ENCODE peak calls at places on chromosomes 12 and 14, in eight cellular contexts. Q, G, D, L, E, T, J and R are unnamed samples.
A peak's percentile ranks its signal among the peaks of the same experiment; 100 is the strongest.

GRCh38 chr14:58784946-58785345 is 147.2 kb downstream of the DACT1 start:
- DNase-seq in L (no peak), D (no peak), J (no peak), G (no peak), E (no peak), T (no peak), Q (no peak), R (no peak)

GRCh38 chr14:98219638-98220037 is 1052.4 kb downstream of the BCL11B start:
- DNase-seq in L (no peak), T (no peak), E (no peak), Q (no peak), D (no peak), J (no peak), G (no peak), R (no peak)

GRCh38 chr12:53956914-53957536 is 2.3 kb downstream of the HOXC12 start:
- DNase-seq in T (no peak), J (no peak), L (no peak), Q (peak; percentile 7), D (no peak), G (no peak), E (no peak), R (no peak)

GRCh38 chr14:52327374-52328226 is 13.5 kb downstream of the PTGER2 start:
- DNase-seq in J (no peak), Q (no peak), L (no peak), T (no peak), D (no peak), G (no peak), E (no peak), R (no peak)

GRCh38 chr12:78683626-78684025 is 180.9 kb upstream of the SYT1 start:
- DNase-seq in T (no peak), L (no peak), G (no peak), E (no peak), D (no peak), Q (no peak), J (no peak), R (no peak)

GRCh38 chr12:75979181-75979580 is 52.4 kb downstream of the PHLDA1 start:
- DNase-seq in T (no peak), Q (no peak), L (peak; percentile 64), G (no peak), E (no peak), D (no peak), J (no peak), R (no peak)

GRCh38 chr14:36520601-36521525 is 831 bp upstream of the NKX2-1 start:
- DNase-seq in T (no peak), J (no peak), E (peak; percentile 44), G (peak; percentile 76), D (peak; percentile 30), L (peak; percentile 57), Q (no peak), R (peak; percentile 22)

GRCh38 chr12:94175763-94176660 is 27.6 kb downstream of the PLXNC1 start:
- DNase-seq in J (no peak), Q (no peak), G (no peak), L (no peak), D (no peak), E (no peak), T (no peak), R (no peak)

GRCh38 chr12:45343269-45344051 is 127.6 kb downstream of the ANO6 start:
- DNase-seq in T (no peak), Q (no peak), L (no peak), E (no peak), D (no peak), J (no peak), G (no peak), R (no peak)

GRCh38 chr12:113689047-113689610 is 217.5 kb upstream of the LHX5 start:
- DNase-seq in L (no peak), Q (no peak), J (no peak), T (no peak), G (no peak), E (no peak), D (no peak), R (no peak)

GRCh38 chr14:23320584-23321571 is at the start of gene PABPN1:
- DNase-seq in J (peak; percentile 98), L (peak; percentile 100), D (peak; percentile 100), Q (peak; percentile 99), G (peak; percentile 98), T (peak; percentile 99), E (peak; percentile 100), R (peak; percentile 100)
- TF ChIP-seq POLR2A in J (peak; percentile 53), L (no peak), D (peak; percentile 55), Q (peak; percentile 79), G (no peak), T (peak; percentile 86), E (no peak), R (peak; percentile 88)

GRCh38 chr12:68364893-68365725 is 32.9 kb upstream of the MDM1 start:
- DNase-seq in Q (peak; percentile 89), E (peak; percentile 89), G (peak; percentile 96), L (peak; percentile 96), D (peak; percentile 92), T (peak; percentile 72), J (peak; percentile 93), R (peak; percentile 94)
- TF ChIP-seq POLR2A in Q (peak; percentile 27), E (no peak), G (peak; percentile 25), L (peak; percentile 88), D (peak; percentile 48), T (no peak), J (no peak), R (peak; percentile 77)

GRCh38 chr12:6493580-6494350 is at the start of gene NCAPD2:
- DNase-seq in J (peak; percentile 96), E (peak; percentile 95), D (peak; percentile 96), Q (peak; percentile 84), T (peak; percentile 94), L (peak; percentile 98), G (peak; percentile 98), R (peak; percentile 98)
- TF ChIP-seq POLR2A in J (peak; percentile 64), E (no peak), D (peak; percentile 6), Q (no peak), T (peak; percentile 89), L (peak; percentile 69), G (no peak), R (peak; percentile 70)

GRCh38 chr12:10153271-10154144 is 18.4 kb downstream of the OLR1 start:
- DNase-seq in Q (peak; percentile 38), E (peak; percentile 73), T (peak; percentile 40), L (peak; percentile 78), G (peak; percentile 91), D (peak; percentile 64), J (peak; percentile 85), R (peak; percentile 46)
- TF ChIP-seq POLR2A in Q (peak; percentile 43), E (no peak), T (no peak), L (peak; percentile 49), G (no peak), D (peak; percentile 17), J (no peak), R (no peak)

DNA sequence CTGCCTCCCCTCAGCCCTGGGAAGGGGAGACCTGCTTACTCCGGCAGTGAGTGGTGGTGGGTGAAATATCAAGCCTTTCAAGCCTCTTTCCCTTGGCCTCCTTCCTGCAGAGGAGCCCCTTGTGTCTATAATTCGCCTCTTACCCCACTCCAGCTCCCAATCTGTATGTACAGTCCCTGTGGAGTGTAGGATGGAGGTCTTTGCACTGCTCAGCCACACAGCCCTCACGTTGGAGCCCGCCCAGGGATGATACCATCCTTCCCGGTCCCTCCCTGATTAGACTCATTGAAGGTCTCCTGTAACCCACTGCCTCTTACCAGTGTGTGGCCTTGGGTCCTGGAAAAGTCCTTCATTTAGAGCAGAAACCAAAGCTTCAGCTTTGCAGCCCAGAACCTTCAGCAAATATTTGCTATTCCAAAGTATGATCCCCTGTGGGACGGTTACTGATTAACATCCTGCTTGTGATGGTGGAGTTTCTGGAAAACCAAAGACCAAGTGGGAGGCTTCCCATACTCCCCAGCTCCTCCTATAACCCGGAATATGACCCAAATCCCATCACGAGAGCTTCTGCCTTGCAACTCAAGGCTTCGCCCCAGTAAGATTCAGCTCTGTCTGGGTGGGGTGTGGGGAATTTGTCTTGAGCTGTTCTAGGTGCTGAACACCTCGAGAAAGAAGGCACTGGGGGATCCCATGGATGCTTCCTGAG is at the start of gene SERPINA10:
- DNase-seq in G (no peak), L (no peak), D (no peak), Q (no peak), T (no peak), J (no peak), E (no peak), R (no peak)
- TF ChIP-seq POLR2A in G (no peak), L (no peak), D (no peak), Q (no peak), T (no peak), J (no peak), E (no peak), R (no peak)

GRCh38 chr12:81083906-81084513 is 6.1 kb downstream of the ACSS3 start:
- DNase-seq in J (no peak), D (no peak), G (no peak), E (no peak), Q (no peak), L (no peak), T (peak; percentile 10), R (no peak)
- TF ChIP-seq POLR2A in J (no peak), D (no peak), G (no peak), E (no peak), Q (no peak), L (no peak), T (no peak), R (no peak)

DNA sequence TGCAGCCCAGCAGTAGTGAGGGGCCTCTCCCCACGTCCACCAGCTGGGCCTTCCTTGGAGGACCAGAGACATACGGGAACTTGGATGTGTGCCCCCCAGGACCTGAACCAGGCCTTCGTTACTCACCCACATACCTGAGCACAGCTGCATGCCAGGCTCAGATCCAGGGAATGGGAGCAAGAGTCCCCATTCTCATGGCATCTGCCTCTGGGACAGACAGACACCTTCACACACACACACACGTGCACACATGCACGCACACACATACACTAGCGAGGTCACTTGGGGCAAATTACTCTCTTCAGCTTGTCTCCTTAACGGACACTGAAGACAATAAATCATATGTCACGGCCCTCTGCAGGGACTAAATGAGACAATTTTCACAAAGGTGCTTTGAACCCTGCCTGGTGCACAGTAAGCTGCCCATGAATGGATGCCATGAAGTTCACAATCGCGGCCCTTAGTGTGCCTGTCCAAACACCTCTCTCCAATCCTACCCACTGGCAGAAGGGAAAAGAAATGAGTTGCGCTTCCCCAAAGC is 5.7 kb downstream of the SCARB1 start:
- DNase-seq in T (no peak), Q (no peak), L (no peak), E (no peak), D (no peak), J (no peak), G (no peak), R (no peak)
- TF ChIP-seq POLR2A in T (no peak), Q (no peak), L (no peak), E (no peak), D (no peak), J (no peak), G (no peak), R (no peak)